ENCODE peak calls at places on chromosomes 12 and 14, in six cellular contexts. D, G, H, V, O and C are unnamed samples.
A peak's percentile ranks its signal among the peaks of the same experiment; 100 is the strongest.

GRCh38 chr12:23462546-23462945 is 486.9 kb downstream of the SOX5 start:
- DNase-seq in V (no peak), H (no peak), G (no peak), O (no peak), D (no peak), C (no peak)

GRCh38 chr12:72549184-72549583 is 277.0 kb downstream of the TRHDE start:
- DNase-seq in D (no peak), G (no peak), O (no peak), V (no peak), H (no peak), C (no peak)

GRCh38 chr12:123983822-123984485 is 10.9 kb downstream of the ZNF664 start:
- DNase-seq in V (peak; percentile 27), G (peak; percentile 49), O (peak; percentile 79), H (no peak), D (peak; percentile 41), C (peak; percentile 53)

GRCh38 chr12:106564678-106565329 is 18.0 kb upstream of the RFX4 start:
- DNase-seq in D (no peak), G (no peak), V (no peak), O (no peak), H (no peak), C (no peak)

GRCh38 chr12:107451246-107451645 is 234.4 kb upstream of the PWP1 start:
- DNase-seq in H (no peak), O (no peak), G (no peak), V (no peak), D (no peak), C (no peak)

GRCh38 chr12:57268264-57268663 is 17.3 kb upstream of the STAC3 start:
- DNase-seq in V (no peak), H (no peak), O (peak; percentile 21), G (no peak), D (no peak), C (no peak)

GRCh38 chr14:80387563-80387981 is 176.3 kb upstream of the DIO2 start:
- DNase-seq in H (no peak), O (no peak), D (no peak), G (no peak), V (no peak), C (no peak)

GRCh38 chr12:49776413-49776812 is 35.1 kb downstream of the TMBIM6 start:
- DNase-seq in V (peak; percentile 51), D (peak; percentile 61), G (peak; percentile 47), H (peak; percentile 80), O (peak; percentile 89), C (peak; percentile 71)

GRCh38 chr14:50512463-50512862 is 19.9 kb downstream of the MAP4K5 start:
- DNase-seq in G (no peak), O (no peak), D (no peak), V (no peak), H (no peak), C (no peak)

GRCh38 chr12:128021561-128021960 is 245.4 kb upstream of the TMEM132C start:
- DNase-seq in D (no peak), H (no peak), G (no peak), O (no peak), V (no peak), C (no peak)

GRCh38 chr12:27424631-27425230 is 21.8 kb upstream of the SMCO2 start:
- DNase-seq in V (peak; percentile 13), G (peak; percentile 67), H (no peak), D (no peak), O (peak; percentile 75), C (peak; percentile 48)

GRCh38 chr14:23376477-23377200 is at the start of gene CMTM5:
- DNase-seq in G (no peak), V (no peak), H (no peak), O (peak; percentile 14), D (no peak), C (no peak)

GRCh38 chr14:80538633-80539375 is 327.5 kb upstream of the DIO2 start:
- DNase-seq in H (no peak), D (no peak), V (no peak), G (no peak), O (no peak), C (no peak)

GRCh38 chr14:23577710-23578392 is 739 bp downstream of the JPH4 start:
- DNase-seq in D (peak; percentile 11), G (no peak), V (no peak), H (no peak), O (no peak), C (no peak)

GRCh38 chr12:81128930-81129554 is 51.2 kb downstream of the ACSS3 start:
- DNase-seq in D (no peak), G (peak; percentile 10), H (no peak), V (no peak), O (peak; percentile 58), C (peak; percentile 52)

GRCh38 chr14:52602131-52602530 is 49.5 kb downstream of the GPR137C start:
- DNase-seq in V (no peak), G (no peak), H (no peak), O (no peak), D (no peak), C (no peak)

GRCh38 chr12:46382974-46383653 is 10.5 kb upstream of the SLC38A2 start:
- DNase-seq in H (peak; percentile 98), O (peak; percentile 98), V (peak; percentile 97), G (peak; percentile 91), D (peak; percentile 98), C (peak; percentile 97)

GRCh38 chr14:48580692-48581091 is 905.3 kb upstream of the MDGA2 start:
- DNase-seq in H (no peak), D (no peak), V (no peak), G (no peak), O (no peak), C (no peak)

GRCh38 chr14:69739486-69739885 is 27.5 kb upstream of the SRSF5 start:
- DNase-seq in D (no peak), V (peak; percentile 36), G (no peak), O (no peak), H (no peak), C (no peak)

GRCh38 chr12:15494329-15495046 is 172.2 kb downstream of the PTPRO start:
- DNase-seq in H (no peak), O (no peak), V (no peak), D (no peak), G (no peak), C (no peak)

GRCh38 chr14:106872619-106873446 is 1346.5 kb downstream of the TMEM121 start:
- DNase-seq in G (no peak), H (peak; percentile 88), V (peak; percentile 67), O (peak; percentile 90), D (peak; percentile 93), C (peak; percentile 83)

GRCh38 chr12:25797335-25797863 is 161.1 kb upstream of the RASSF8 start:
- DNase-seq in G (no peak), D (no peak), H (no peak), V (no peak), O (no peak), C (no peak)

GRCh38 chr14:84025258-84026012 is 1504.5 kb upstream of the FLRT2 start:
- DNase-seq in G (no peak), V (no peak), D (peak; percentile 31), O (no peak), H (no peak), C (peak; percentile 10)

GRCh38 chr14:29896354-29896768 is 31.3 kb downstream of the PRKD1 start:
- DNase-seq in V (peak; percentile 14), G (no peak), H (no peak), O (no peak), D (no peak), C (no peak)

GRCh38 chr14:84493779-84494178 is 1036.2 kb upstream of the FLRT2 start:
- DNase-seq in H (no peak), G (no peak), V (no peak), D (no peak), O (peak; percentile 2), C (no peak)

GRCh38 chr14:55448146-55448614 is 7.8 kb upstream of the TBPL2 start:
- DNase-seq in O (peak; percentile 55), H (no peak), G (peak; percentile 96), D (peak; percentile 35), V (no peak), C (peak; percentile 29)

GRCh38 chr12:109020750-109021380 is at the start of gene SVOP:
- DNase-seq in H (peak; percentile 79), V (peak; percentile 46), D (peak; percentile 58), O (peak; percentile 81), G (peak; percentile 5), C (peak; percentile 69)

DNA sequence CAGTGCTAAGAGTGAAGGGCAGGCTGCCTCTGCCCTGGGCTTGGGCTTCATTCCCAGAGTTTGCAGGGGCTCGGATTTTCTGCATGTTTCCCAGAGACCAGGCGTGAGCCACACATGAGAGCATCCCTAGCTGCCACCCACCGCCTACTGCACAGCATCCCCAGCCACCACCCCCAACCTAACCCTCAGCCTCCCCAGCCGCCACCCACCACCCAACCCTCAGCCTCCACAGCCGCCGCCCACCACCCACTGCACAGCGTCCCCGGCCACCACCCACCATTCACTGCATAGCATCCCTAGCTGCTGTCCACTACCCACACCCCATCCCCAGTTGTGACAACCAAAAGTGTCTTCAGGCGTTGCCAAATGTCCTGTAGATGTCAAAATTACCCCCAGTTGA is 22.6 kb downstream of the FGF6 start:
- DNase-seq in D (no peak), O (no peak), H (no peak), V (no peak), G (no peak), C (no peak)
- H3K4me3 ChIP-seq in D (no peak overlapping the region), O (no peak overlapping the region), H (no peak overlapping the region), V (no peak overlapping the region), G (no peak overlapping the region), C (no peak overlapping the region)

GRCh38 chr12:94870511-94870910 is 133.0 kb downstream of the NDUFA12 start:
- DNase-seq in G (no peak), D (no peak), O (no peak), H (no peak), V (no peak), C (no peak)
- H3K4me3 ChIP-seq in G (no peak overlapping the region), D (no peak overlapping the region), O (no peak overlapping the region), H (no peak overlapping the region), V (no peak overlapping the region), C (no peak overlapping the region)

DNA sequence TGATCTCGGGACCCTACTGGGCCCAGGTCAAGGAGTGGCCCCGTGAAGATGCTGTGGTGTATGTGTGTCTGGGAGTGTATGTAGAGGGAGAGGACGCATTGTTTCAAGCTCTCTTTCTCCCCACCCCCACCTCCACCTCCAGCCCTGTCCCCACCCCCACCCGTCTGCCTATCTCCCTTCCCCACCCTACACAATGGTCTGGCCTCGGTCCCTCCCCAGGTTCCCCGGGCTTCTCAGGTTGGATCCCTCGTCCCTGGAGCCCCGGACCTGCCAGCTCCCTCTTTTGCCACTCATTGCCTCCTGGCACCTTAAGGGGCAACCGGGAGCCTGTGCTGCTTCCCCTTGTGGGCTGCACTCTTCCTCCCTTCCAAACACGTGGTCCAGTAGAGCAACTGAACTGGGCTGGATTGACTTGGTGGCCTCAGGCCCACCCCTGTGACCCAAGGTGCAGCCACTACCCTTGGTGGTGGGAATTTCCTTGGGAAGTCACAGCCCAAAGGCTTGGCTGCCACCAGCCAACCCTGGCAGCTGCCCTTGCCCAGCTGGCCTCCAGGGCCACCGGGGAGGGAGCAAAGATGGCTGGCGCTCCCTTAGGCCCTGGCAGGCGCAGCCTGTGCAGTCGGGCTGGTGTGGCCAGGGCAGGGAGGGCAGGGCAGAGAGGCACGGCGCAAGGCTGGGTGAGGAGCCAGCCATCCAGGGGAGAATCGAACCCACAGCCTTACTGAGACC is 628 bp downstream of the VRTN start:
- DNase-seq in H (no peak), G (no peak), D (no peak), V (no peak), O (no peak), C (no peak)
- H3K4me3 ChIP-seq in H (no peak overlapping the region), G (no peak overlapping the region), D (no peak overlapping the region), V (no peak overlapping the region), O (no peak overlapping the region), C (no peak overlapping the region)

GRCh38 chr12:91327136-91327535 is 144.5 kb upstream of the DCN start:
- DNase-seq in V (no peak), H (no peak), D (no peak), G (no peak), O (no peak), C (no peak)
- H3K4me3 ChIP-seq in V (no peak overlapping the region), H (no peak overlapping the region), D (no peak overlapping the region), G (no peak overlapping the region), O (no peak overlapping the region), C (no peak overlapping the region)